ENCODE peak calls at places on chromosome 20, in seven cellular contexts. M is ovary, Y is right lobe of liver, C is heart left ventricle, L is adrenal gland, P is H1, O is body of pancreas. Z is an unnamed sample. For H3K4me1, the result is how much of the 10 kb centered on the place peaks cover.

GRCh38 chr20:10357974-10358373 is 76.0 kb downstream of the MKKS start:
- DNase-seq in M (no peak), L (no peak), P (no peak), C (no peak), Y (no peak), O (no peak), Z (no peak)

GRCh38 chr20:20362774-20363435 is 5.0 kb upstream of the INSM1 start:
- DNase-seq in O (no peak), L (peak), P (peak), C (no peak), M (no peak), Y (no peak), Z (no peak)

GRCh38 chr20:51338692-51339440 is 203.7 kb downstream of the NFATC2 start:
- DNase-seq in M (no peak), C (no peak), P (no peak), O (no peak), Y (no peak), L (no peak), Z (no peak)

GRCh38 chr20:52210037-52210990 is 18.7 kb upstream of the ZFP64 start:
- DNase-seq in P (no peak), L (no peak), C (no peak), M (no peak), O (no peak), Y (no peak), Z (no peak)

GRCh38 chr20:18750735-18751134 is 62.8 kb upstream of the SCP2D1 start:
- DNase-seq in C (no peak), P (no peak), Y (no peak), M (no peak), O (no peak), L (no peak), Z (no peak)

GRCh38 chr20:58597021-58597940 is 53.8 kb upstream of the STX16 start:
- DNase-seq in O (no peak), Y (no peak), L (peak), M (peak), C (peak), P (no peak), Z (no peak)

GRCh38 chr20:37526238-37526838 is 1.3 kb downstream of the BLCAP start:
- DNase-seq in C (peak), Y (peak), P (peak), M (no peak), L (peak), O (no peak), Z (no peak)

GRCh38 chr20:57473246-57474042 is 51.5 kb downstream of the CTCFL start:
- DNase-seq in Y (peak), P (no peak), O (no peak), M (no peak), L (peak), C (no peak), Z (no peak)

GRCh38 chr20:43243672-43244269 is 54.1 kb upstream of the PTPRT start:
- DNase-seq in M (no peak), O (no peak), Y (peak), L (no peak), C (no peak), P (peak), Z (no peak)

GRCh38 chr20:14712302-14712739 is 374.9 kb upstream of the FLRT3 start:
- DNase-seq in P (no peak), Y (no peak), O (no peak), C (no peak), L (no peak), M (no peak), Z (no peak)

GRCh38 chr20:63955281-63955845 is 853 bp downstream of the UCKL1 start:
- DNase-seq in Y (no peak), O (no peak), P (peak), C (peak), M (no peak), L (no peak), Z (no peak)

GRCh38 chr20:10555393-10555792 is 118.4 kb downstream of the JAG1 start:
- DNase-seq in O (no peak), Y (no peak), M (no peak), C (no peak), L (no peak), P (no peak), Z (no peak)

GRCh38 chr20:37430778-37431460 is 85.0 kb downstream of the SRC start:
- DNase-seq in O (no peak), M (no peak), Y (no peak), P (no peak), C (no peak), L (no peak), Z (no peak)

GRCh38 chr20:17674722-17675518 is 7.1 kb downstream of the RRBP1 start:
- DNase-seq in M (no peak), P (no peak), Y (no peak), L (peak), O (no peak), C (no peak), Z (no peak)

GRCh38 chr20:46368902-46369268 is 37.5 kb downstream of the ELMO2 start:
- DNase-seq in P (no peak), Y (no peak), C (no peak), M (no peak), L (no peak), O (no peak), Z (no peak)

GRCh38 chr20:57620999-57621398 is 773 bp upstream of the ZBP1 start:
- DNase-seq in C (no peak), O (no peak), L (no peak), M (no peak), Y (no peak), P (peak), Z (no peak)

GRCh38 chr20:50172347-50173013 is 18.1 kb upstream of the CEBPB start:
- DNase-seq in C (peak), M (peak), O (peak), Y (peak), P (peak), L (peak), Z (peak)
- TF ChIP-seq POLR2A in C (peak), M (peak), O (peak), Y (peak), P (no peak), L (peak), Z (no peak)

GRCh38 chr20:62820208-62820961 is 3.5 kb downstream of the COL9A3 start:
- DNase-seq in Y (no peak), P (no peak), C (no peak), M (no peak), O (no peak), L (no peak), Z (peak)
- H3K4me1 ChIP-seq in Y (under half), P (under half), C (under half), M (under half), O (half or more), L (under half), Z (half or more)

DNA sequence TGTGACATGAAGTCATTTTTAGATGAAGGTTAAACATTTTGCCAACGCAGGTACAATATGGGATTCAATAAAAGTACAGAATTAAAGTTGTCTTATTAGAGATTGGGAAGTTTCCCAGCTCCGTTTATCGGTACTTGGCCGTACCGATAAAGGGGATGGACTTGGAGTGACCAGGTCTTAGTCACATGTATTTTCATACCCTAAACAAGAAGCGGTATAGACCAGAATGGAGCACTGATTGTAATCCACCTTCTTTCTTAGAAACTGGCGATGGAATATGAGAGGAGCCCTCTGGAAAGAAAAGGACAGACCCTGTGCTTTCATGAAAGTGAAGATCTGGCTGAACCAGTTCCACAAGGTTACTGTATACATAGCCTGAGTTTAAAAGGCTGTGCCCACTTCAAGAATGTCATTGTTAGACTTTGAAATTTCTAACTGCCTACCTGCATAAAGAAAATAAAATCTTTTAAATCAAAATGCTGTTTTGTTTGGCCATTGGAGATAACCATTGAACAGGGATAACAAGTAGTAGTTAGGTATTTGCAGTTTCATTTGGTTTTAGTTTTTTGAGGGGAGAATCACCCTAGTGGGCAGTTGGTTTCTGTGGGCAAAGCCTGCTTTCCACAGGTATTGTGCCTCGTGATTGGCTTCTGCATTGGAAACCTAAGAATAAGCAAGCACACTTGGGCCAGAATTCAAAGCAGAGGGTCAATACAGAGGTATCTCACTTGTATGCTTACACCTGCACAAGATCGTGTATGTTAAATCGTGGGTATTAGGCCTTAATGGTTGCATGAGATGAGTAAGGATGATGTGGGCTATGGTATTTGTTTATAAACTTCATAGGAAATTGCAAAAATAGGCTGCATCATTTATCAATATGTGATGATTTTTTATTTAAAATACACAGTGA is 11.2 kb upstream of the ZNFX1 start:
- DNase-seq in M (no peak), L (peak), P (no peak), O (no peak), C (no peak), Y (no peak), Z (no peak)
- TF ChIP-seq POLR2A in M (no peak), L (no peak), P (peak), O (no peak), C (no peak), Y (no peak), Z (no peak)

GRCh38 chr20:61360940-61361339 is 108.9 kb downstream of the CDH4 start:
- DNase-seq in O (no peak), L (no peak), C (no peak), M (no peak), P (no peak), Y (no peak), Z (no peak)

GRCh38 chr20:61360296-61360695 is 108.2 kb downstream of the CDH4 start:
- DNase-seq in P (no peak), C (no peak), M (no peak), Y (no peak), O (no peak), L (no peak), Z (no peak)

GRCh38 chr20:61364147-61364546 is 112.1 kb downstream of the CDH4 start:
- DNase-seq in M (no peak), P (no peak), L (no peak), C (no peak), Y (no peak), O (no peak), Z (no peak)

GRCh38 chr20:61359254-61359653 is 107.2 kb downstream of the CDH4 start:
- DNase-seq in O (no peak), L (no peak), C (no peak), M (no peak), Y (no peak), P (no peak), Z (no peak)

DNA sequence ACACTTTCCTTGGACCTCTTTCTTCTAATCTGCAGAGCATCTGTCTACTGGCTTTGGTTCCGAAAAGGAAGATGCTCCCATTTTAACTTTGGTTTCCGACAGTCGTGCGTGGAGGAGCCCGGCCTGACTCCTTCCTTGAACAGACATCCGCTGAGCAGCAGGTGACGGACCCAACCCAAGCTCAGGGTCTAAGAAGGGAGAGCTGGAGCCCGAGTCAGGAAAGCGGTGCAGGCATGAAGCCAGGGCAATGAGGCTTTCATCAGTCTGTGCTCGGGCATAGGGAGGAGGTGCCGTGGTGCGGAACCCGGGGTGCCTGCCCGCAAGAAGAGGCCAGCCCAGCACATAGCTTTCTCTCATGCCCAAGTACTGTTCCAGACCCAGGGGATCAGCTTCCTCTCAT is 109.4 kb downstream of the CDH4 start:
- DNase-seq in Y (no peak), L (no peak), M (no peak), O (no peak), P (no peak), C (no peak), Z (no peak)
- H3K4me1 ChIP-seq in Y (under half), L (under half), M (under half), O (under half), P (under half), C (under half), Z (under half)

GRCh38 chr20:31720486-31721407 is 1.9 kb downstream of the BCL2L1 start:
- DNase-seq in O (no peak), M (no peak), C (no peak), P (no peak), L (no peak), Y (no peak), Z (peak)
- TF ChIP-seq POLR2A in O (no peak), M (no peak), C (no peak), P (no peak), L (no peak), Y (peak), Z (no peak)

DNA sequence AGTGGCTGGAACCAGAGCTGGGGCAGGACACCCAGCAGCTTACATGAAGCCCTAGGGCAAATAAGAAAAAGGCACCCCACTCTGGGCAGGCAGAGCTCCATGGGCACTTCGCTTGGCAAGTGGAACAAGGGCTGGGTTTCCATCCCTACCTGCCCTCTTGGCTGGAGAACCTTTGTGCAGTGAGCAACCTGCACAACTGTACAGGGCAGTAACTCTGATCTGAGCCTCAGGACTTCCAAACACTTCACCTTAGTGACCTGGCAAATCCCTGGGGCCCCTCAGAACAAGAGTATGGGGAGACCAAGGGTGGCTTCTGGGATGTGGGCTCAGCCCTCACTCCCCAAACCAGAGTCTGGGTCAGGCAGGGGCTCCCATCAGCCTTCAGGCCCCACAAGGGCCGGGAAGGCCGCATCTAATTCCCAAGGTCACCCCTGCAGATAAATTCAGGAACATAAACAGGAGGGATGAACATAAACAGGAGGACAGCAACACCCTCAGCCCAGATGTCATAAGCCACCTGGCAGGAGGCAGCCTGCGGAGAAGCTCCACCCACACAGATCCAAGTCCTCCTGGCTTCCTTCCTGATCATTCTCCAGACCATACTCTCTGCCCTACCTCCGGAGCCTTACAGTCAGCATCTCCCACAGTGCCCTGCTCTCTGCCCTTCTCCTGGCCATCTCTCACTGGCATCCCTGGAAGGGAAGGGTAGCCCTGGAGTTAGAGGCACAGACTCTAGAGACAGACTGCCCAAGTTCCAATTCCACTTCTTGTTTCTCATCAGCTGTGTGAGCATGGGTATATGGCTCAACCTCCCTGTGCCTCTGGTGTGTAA is 37.5 kb downstream of the HNF4A start:
- DNase-seq in C (no peak), O (no peak), L (no peak), M (peak), P (no peak), Y (peak), Z (no peak)
- H3K4me1 ChIP-seq in C (under half), O (under half), L (under half), M (under half), P (under half), Y (under half), Z (under half)

GRCh38 chr20:4607287-4607713 is 114.4 kb upstream of the PRND start:
- DNase-seq in M (peak), O (peak), Y (no peak), P (peak), C (peak), L (peak), Z (peak)
- TF ChIP-seq POLR2A in M (no peak), O (no peak), Y (no peak), P (no peak), C (no peak), L (no peak), Z (no peak)

GRCh38 chr20:53569606-53570307 is 23.9 kb downstream of the ZNF217 start:
- DNase-seq in Y (no peak), O (no peak), C (no peak), M (no peak), P (no peak), L (peak), Z (peak)

GRCh38 chr20:53574259-53574789 is 19.3 kb downstream of the ZNF217 start:
- DNase-seq in M (no peak), C (no peak), Y (no peak), L (peak), O (no peak), P (no peak), Z (peak)

GRCh38 chr20:53569005-53569404 is 24.6 kb downstream of the ZNF217 start:
- DNase-seq in Y (no peak), M (no peak), C (no peak), O (no peak), L (no peak), P (no peak), Z (no peak)

GRCh38 chr20:53570446-53571276 is 23.0 kb downstream of the ZNF217 start:
- DNase-seq in Y (no peak), L (peak), P (no peak), M (no peak), C (no peak), O (peak), Z (peak)

DNA sequence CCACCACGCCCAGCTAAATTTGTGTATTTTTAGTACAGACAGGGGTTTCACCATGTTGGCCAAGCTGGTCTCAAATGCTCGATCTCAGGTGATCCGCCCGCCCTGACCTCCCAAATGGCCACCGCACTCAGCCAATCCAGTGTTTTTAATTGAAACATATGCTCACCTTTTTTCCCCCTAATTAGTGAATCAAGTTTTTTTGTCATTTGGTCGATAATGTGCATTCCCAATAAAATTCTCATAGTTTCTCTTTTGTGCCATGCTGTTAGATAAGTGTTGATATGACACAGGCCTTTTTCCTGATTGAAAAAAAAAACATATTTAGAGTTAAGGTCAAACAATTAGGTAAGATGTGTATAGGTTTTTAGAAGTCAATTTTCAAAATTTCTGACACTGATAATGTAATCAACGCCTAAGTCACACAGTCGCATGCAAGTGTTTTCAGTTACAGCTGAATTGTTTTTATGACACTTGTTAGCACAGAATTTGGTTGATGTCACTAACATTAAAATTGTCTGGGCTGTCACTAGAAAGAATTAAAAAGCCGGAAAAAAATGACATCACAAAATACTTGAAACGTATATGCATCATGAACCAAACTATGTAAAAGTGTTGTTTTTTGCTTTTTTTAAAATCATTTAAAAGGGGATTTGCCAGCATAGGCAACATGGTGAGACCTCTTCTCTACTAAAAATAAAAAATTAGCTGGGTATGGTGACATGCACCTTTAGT is 21.9 kb downstream of the ZNF217 start:
- DNase-seq in P (no peak), L (peak), C (no peak), O (no peak), M (no peak), Y (no peak), Z (no peak)
- H3K4me1 ChIP-seq in P (under half), L (under half), C (under half), O (under half), M (under half), Y (under half), Z (under half)

DNA sequence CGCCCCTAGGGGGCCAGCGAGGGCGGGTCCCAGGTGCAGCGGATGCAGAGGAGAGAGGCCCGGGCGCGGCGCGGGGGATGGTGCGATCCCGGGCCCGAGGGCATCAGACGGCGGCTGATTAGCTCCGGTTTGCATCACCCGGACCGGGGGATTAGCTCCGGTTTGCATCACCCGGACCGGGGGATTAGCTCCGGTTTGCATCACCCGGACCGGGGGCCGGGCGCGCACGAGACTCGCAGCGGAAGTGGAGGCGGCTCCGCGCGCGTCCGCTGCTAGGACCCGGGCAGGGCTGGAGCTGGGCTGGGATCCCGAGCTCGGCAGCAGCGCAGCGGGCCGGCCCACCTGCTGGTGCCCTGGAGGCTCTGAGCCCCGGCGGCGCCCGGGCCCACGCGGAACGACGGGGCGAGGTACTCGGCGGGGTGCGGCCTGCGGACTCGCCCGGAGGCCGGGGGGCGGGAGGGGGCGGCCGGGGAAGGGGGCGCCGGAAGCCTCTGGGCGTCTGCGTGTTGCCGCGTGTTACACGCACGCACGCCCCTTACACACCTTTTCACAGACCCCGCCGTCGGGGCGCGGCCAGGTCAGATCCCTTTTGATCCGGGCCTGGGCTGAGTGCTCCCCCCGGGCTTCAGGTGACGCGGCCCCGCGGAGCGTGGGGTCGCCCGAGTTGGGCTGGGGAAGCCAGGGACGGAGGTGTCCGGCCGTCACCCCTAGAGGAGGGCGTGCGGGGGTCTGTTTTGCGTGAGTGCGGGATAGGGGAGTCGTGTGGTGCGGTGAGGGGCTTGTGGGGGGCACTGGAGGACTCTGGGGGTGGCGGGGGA is 412 bp downstream of the TRIB3 start:
- DNase-seq in C (peak), P (peak), M (peak), O (peak), L (no peak), Y (peak), Z (peak)
- TF ChIP-seq POLR2A in C (no peak), P (no peak), M (no peak), O (peak), L (no peak), Y (peak), Z (no peak)

GRCh38 chr20:1861347-1861987 is 33.7 kb upstream of the SIRPA start:
- DNase-seq in C (no peak), P (no peak), L (no peak), O (no peak), Y (no peak), M (no peak), Z (no peak)

GRCh38 chr20:1861996-1862664 is 33.1 kb upstream of the SIRPA start:
- DNase-seq in Y (no peak), L (no peak), M (no peak), C (no peak), O (no peak), P (no peak), Z (no peak)

GRCh38 chr20:1858859-1859258 is 36.3 kb upstream of the SIRPA start:
- DNase-seq in M (no peak), O (no peak), Y (no peak), L (no peak), P (no peak), C (no peak), Z (no peak)

GRCh38 chr20:1862665-1863059 is 32.5 kb upstream of the SIRPA start:
- DNase-seq in Y (no peak), P (no peak), M (no peak), L (no peak), O (no peak), C (no peak), Z (no peak)

GRCh38 chr20:1860446-1860845 is 34.8 kb upstream of the SIRPA start:
- DNase-seq in L (no peak), O (no peak), P (no peak), C (no peak), Y (no peak), M (no peak), Z (no peak)
- H3K4me1 ChIP-seq in L (under half), O (under half), P (under half), C (under half), Y (under half), M (under half), Z (under half)

Z was measured in stomach.